ENCODE peak calls at places on chromosomes 13 and 19, in ten cellular contexts. B, I, V, D, L, Z, Y, U, R and G are unnamed samples.
A peak's percentile ranks its signal among the peaks of the same experiment; 100 is the strongest.

GRCh38 chr19:50203281-50204080 is at the start of gene MYH14:
- DNase-seq in B (no peak), I (peak; percentile 3), V (peak; percentile 91), D (peak; percentile 63), L (no peak), Z (peak; percentile 94), Y (peak; percentile 66), U (no peak), R (no peak), G (peak; percentile 37)

GRCh38 chr13:37319041-37319443 is 213.6 kb upstream of the CSNK1A1L start:
- DNase-seq in B (peak; percentile 84), I (peak; percentile 58), V (no peak), D (no peak), L (peak; percentile 57), Z (no peak), Y (no peak), U (no peak), R (no peak), G (no peak)

GRCh38 chr19:45999653-46000121 is 4.4 kb downstream of the CCDC61 start:
- DNase-seq in B (peak; percentile 43), I (peak; percentile 34), V (no peak), D (no peak), L (peak; percentile 33), Z (peak; percentile 83), Y (no peak), U (no peak), R (no peak), G (peak; percentile 42)

GRCh38 chr19:4951671-4952070 is 17.2 kb upstream of the KDM4B start:
- DNase-seq in B (no peak), I (no peak), V (no peak), D (no peak), L (no peak), Z (no peak), Y (no peak), U (no peak), R (no peak), G (no peak)

GRCh38 chr19:53394522-53394973 is 401 bp upstream of the ZNF765 start:
- DNase-seq in B (peak; percentile 61), I (peak; percentile 69), V (peak; percentile 13), D (peak; percentile 21), L (no peak), Z (peak; percentile 92), Y (peak; percentile 68), U (no peak), R (no peak), G (no peak)

GRCh38 chr19:46472592-46472991 is 1.2 kb upstream of the PNMA8A start:
- DNase-seq in B (no peak), I (no peak), V (no peak), D (no peak), L (no peak), Z (peak; percentile 62), Y (no peak), U (no peak), R (no peak), G (no peak)

GRCh38 chr19:10620786-10621185 is 4.6 kb upstream of the SLC44A2 start:
- DNase-seq in B (no peak), I (no peak), V (no peak), D (no peak), L (no peak), Z (no peak), Y (no peak), U (no peak), R (no peak), G (peak; percentile 54)

GRCh38 chr19:6744381-6745288 is 5.2 kb downstream of the TRIP10 start:
- DNase-seq in B (peak; percentile 87), I (peak; percentile 85), V (peak; percentile 79), D (peak; percentile 76), L (peak; percentile 82), Z (peak; percentile 67), Y (peak; percentile 94), U (no peak), R (no peak), G (peak; percentile 92)

GRCh38 chr13:79226250-79226649 is 179.8 kb downstream of the RBM26 start:
- DNase-seq in B (no peak), I (no peak), V (no peak), D (no peak), L (no peak), Z (no peak), Y (no peak), U (no peak), R (no peak), G (no peak)

GRCh38 chr19:44808463-44809371 is at the start of gene BCAM:
- DNase-seq in B (peak; percentile 54), I (peak; percentile 64), V (peak; percentile 11), D (no peak), L (peak; percentile 54), Z (peak; percentile 56), Y (peak; percentile 91), U (no peak), R (no peak), G (peak; percentile 34)

GRCh38 chr13:50643055-50643454 is 200.4 kb downstream of the DLEU7 start:
- DNase-seq in B (no peak), I (no peak), V (no peak), D (no peak), L (no peak), Z (no peak), Y (no peak), U (no peak), R (no peak), G (no peak)

GRCh38 chr13:48600374-48601364 is 53.1 kb upstream of the CYSLTR2 start:
- DNase-seq in B (peak; percentile 71), I (peak; percentile 97), V (no peak), D (no peak), L (peak; percentile 90), Z (peak; percentile 85), Y (no peak), U (no peak), R (no peak), G (no peak)

GRCh38 chr13:40114305-40114896 is 458.9 kb downstream of the COG6 start:
- DNase-seq in B (no peak), I (no peak), V (no peak), D (no peak), L (no peak), Z (no peak), Y (no peak), U (no peak), R (no peak), G (no peak)

GRCh38 chr19:17654993-17655392 is 33.2 kb downstream of the UNC13A start:
- DNase-seq in B (no peak), I (no peak), V (no peak), D (no peak), L (no peak), Z (no peak), Y (no peak), U (no peak), R (no peak), G (peak; percentile 28)

GRCh38 chr19:17999685-18000479 is 8.1 kb upstream of the ARRDC2 start:
- DNase-seq in B (no peak), I (no peak), V (no peak), D (no peak), L (no peak), Z (no peak), Y (no peak), U (no peak), R (no peak), G (no peak)

GRCh38 chr13:114111577-114111976 is 20.8 kb downstream of the RASA3 start:
- DNase-seq in B (peak; percentile 97), I (no peak), V (peak; percentile 53), D (no peak), L (no peak), Z (no peak), Y (no peak), U (no peak), R (no peak), G (no peak)

GRCh38 chr13:102401305-102401704 is 543 bp downstream of the FGF14 start:
- DNase-seq in B (no peak), I (no peak), V (no peak), D (no peak), L (peak; percentile 5), Z (no peak), Y (no peak), U (no peak), R (no peak), G (peak; percentile 50)
- H3K4me3 ChIP-seq in B (peak overlapping the region; percentile 36), I (peak overlapping the region; percentile 71), V (peak overlapping the region; percentile 39), D (no peak overlapping the region), L (peak overlapping the region; percentile 10), Z (peak overlapping the region; percentile 7), Y (peak overlapping the region; percentile 38), U (no peak overlapping the region), R (no peak overlapping the region), G (peak overlapping the region; percentile 42)

GRCh38 chr13:29763426-29764180 is 86.8 kb downstream of the UBL3 start:
- DNase-seq in B (no peak), I (no peak), V (no peak), D (no peak), L (no peak), Z (no peak), Y (no peak), U (no peak), R (no peak), G (no peak)
- H3K4me3 ChIP-seq in B (no peak overlapping the region), I (no peak overlapping the region), V (no peak overlapping the region), D (no peak overlapping the region), L (no peak overlapping the region), Z (no peak overlapping the region), Y (no peak overlapping the region), U (no peak overlapping the region), R (no peak overlapping the region), G (no peak overlapping the region)

DNA sequence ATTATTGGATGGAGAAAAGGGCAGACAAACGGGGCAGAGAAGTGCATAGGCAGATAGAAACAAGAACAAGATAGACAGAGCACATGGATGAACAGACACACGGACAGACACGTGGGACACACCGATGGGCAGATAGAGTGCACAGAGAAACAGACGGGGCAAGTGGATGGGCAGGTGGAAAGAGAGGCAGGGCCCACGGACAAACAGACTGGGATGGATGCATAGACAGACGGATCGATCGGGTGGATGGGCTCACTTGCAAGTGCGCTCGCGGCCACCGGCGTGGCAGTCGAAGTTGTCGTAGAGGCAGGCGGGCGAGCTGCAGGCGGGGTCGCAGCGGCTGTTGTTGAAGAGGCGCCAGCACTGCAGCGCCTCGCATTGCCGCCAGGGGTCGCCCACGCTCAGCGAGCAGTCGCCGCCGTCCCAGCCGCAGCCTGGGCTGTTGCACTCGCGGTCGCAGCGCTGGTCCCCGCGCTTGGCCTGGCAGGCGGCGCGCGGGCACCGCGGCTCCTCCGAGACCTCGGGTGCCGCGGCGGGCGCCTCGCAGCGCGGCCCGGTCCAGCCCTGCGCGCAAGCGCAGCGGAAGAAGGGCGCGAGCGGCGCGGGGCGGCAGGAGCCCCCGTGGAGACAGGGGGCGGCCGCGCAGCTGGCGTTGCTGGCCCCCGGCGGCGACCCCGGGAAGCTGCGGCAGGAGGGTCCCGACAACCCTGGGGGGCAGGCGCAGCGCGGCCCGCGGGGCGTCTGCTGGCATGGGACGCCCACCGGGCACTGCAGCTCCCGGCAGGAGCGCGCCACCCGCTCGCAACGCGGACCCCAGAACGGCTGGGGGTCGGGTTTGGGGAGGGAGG is 23.3 kb downstream of the NOTCH3 start:
- DNase-seq in B (peak; percentile 64), I (peak; percentile 59), V (peak; percentile 48), D (peak; percentile 53), L (peak; percentile 60), Z (peak; percentile 85), Y (peak; percentile 87), U (peak; percentile 80), R (no peak), G (peak; percentile 73)
- H3K4me3 ChIP-seq in B (no peak overlapping the region), I (no peak overlapping the region), V (no peak overlapping the region), D (no peak overlapping the region), L (peak overlapping the region; percentile 9), Z (no peak overlapping the region), Y (no peak overlapping the region), U (no peak overlapping the region), R (no peak overlapping the region), G (no peak overlapping the region)

DNA sequence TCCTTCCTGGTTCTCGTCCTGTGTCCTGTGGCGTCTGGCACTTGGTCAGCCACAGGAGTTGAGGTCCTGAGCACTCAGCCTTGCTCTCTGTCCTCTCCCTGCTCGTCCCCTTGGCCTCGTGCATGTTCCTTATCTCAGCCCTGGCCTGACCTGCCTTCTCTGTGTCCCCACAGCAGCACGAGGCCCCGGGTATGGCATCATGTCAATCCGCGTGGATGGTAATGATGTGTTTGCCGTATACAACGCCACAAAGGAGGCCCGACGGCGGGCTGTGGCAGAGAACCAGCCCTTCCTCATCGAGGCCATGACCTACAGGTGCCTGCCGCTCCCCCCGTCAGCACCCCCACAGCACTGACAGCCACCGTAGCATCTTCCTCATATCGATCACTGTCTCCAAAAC is 4.7 kb downstream of the B3GNT8 start:
- DNase-seq in B (no peak), I (no peak), V (no peak), D (no peak), L (no peak), Z (no peak), Y (no peak), U (no peak), R (no peak), G (no peak)
- H3K4me3 ChIP-seq in B (no peak overlapping the region), I (no peak overlapping the region), V (no peak overlapping the region), D (no peak overlapping the region), L (no peak overlapping the region), Z (no peak overlapping the region), Y (no peak overlapping the region), U (no peak overlapping the region), R (no peak overlapping the region), G (no peak overlapping the region)